ENCODE peak calls at places on chromosomes 2 and 18, in four cellular contexts. C, L, W and I are unnamed samples.
A peak's percentile ranks its signal among the peaks of the same experiment; 100 is the strongest.

GRCh38 chr2:63056309-63057065 is 5.9 kb downstream of the OTX1 start:
- DNase-seq in C (no peak), W (peak; percentile 52), L (peak; percentile 90), I (no peak)

GRCh38 chr2:20139828-20140227 is 85.1 kb downstream of the SDC1 start:
- DNase-seq in C (no peak), L (no peak), W (no peak), I (no peak)

GRCh38 chr2:75047907-75048625 is 89.6 kb downstream of the POLE4 start:
- DNase-seq in C (no peak), W (no peak), L (no peak), I (no peak)

GRCh38 chr2:55636831-55637230 is 19.4 kb upstream of the PPP4R3B start:
- DNase-seq in C (no peak), W (no peak), L (no peak), I (no peak)

GRCh38 chr18:74623047-74623816 is 25.6 kb downstream of the ZNF407 start:
- DNase-seq in L (peak; percentile 27), W (no peak), C (no peak), I (no peak)

GRCh38 chr18:70039186-70039585 is 91.5 kb upstream of the CD226 start:
- DNase-seq in C (no peak), W (no peak), L (no peak), I (no peak)

GRCh38 chr18:9876867-9877654 is 8.7 kb upstream of the TXNDC2 start:
- DNase-seq in C (no peak), W (no peak), L (peak; percentile 66), I (no peak)

GRCh38 chr2:157732596-157732995 is 103.9 kb upstream of the ACVR1C start:
- DNase-seq in C (no peak), W (no peak), L (no peak), I (no peak)

GRCh38 chr2:45699032-45699658 is 47.7 kb downstream of the PRKCE start:
- DNase-seq in W (no peak), L (peak; percentile 41), C (no peak), I (no peak)

GRCh38 chr18:10274327-10274726 is 180.1 kb upstream of the APCDD1 start:
- DNase-seq in L (no peak), C (no peak), W (no peak), I (no peak)

GRCh38 chr2:142769761-142770160 is 107.7 kb upstream of the KYNU start:
- DNase-seq in C (no peak), W (no peak), L (no peak), I (no peak)

GRCh38 chr2:127932199-127932877 is 46.6 kb upstream of the AMMECR1L start:
- DNase-seq in L (no peak), W (no peak), C (no peak), I (peak; percentile 2)

GRCh38 chr2:20449501-20450200 is 2.8 kb downstream of the RHOB start:
- DNase-seq in L (no peak), W (no peak), C (no peak), I (no peak)

GRCh38 chr2:193703411-193703810 is 1508.7 kb upstream of the TMEFF2 start:
- DNase-seq in C (no peak), W (no peak), L (no peak), I (no peak)

GRCh38 chr2:231187736-231188505 is 10.5 kb upstream of the ARMC9 start:
- DNase-seq in L (no peak), C (no peak), W (no peak), I (no peak)

GRCh38 chr2:170715932-170716777 is 1.0 kb downstream of the SP5 start:
- DNase-seq in W (peak; percentile 56), L (peak; percentile 64), C (no peak), I (no peak)

GRCh38 chr2:85771486-85771885 is 17.7 kb downstream of the ATOH8 start:
- DNase-seq in W (no peak), C (no peak), L (no peak), I (no peak)

GRCh38 chr2:6418316-6418715 is 447.4 kb downstream of the CMPK2 start:
- DNase-seq in L (peak; percentile 34), W (no peak), C (no peak), I (no peak)

GRCh38 chr2:10033251-10034006 is 9.9 kb upstream of the KLF11 start:
- DNase-seq in L (no peak), W (no peak), C (no peak), I (no peak)

GRCh38 chr2:176020400-176020799 is 18.3 kb upstream of the LNPK start:
- DNase-seq in L (no peak), C (no peak), W (no peak), I (no peak)

GRCh38 chr18:46910856-46911255 is 6.5 kb downstream of the PIAS2 start:
- DNase-seq in L (no peak), C (no peak), W (no peak), I (no peak)

GRCh38 chr2:9724565-9724964 is 93.8 kb upstream of the YWHAQ start:
- DNase-seq in W (no peak), C (no peak), L (no peak), I (no peak)

GRCh38 chr2:27079233-27080139 is 1.1 kb downstream of the EMILIN1 start:
- DNase-seq in C (no peak), W (no peak), L (no peak), I (no peak)

GRCh38 chr18:75135158-75135725 is 73.7 kb downstream of the PTGR3 start:
- DNase-seq in W (no peak), L (no peak), C (no peak), I (no peak)

GRCh38 chr18:77702686-77703085 is 453.0 kb downstream of the GALR1 start:
- DNase-seq in C (no peak), L (peak; percentile 60), W (no peak), I (no peak)

GRCh38 chr2:20434588-20435294 is 12.1 kb upstream of the RHOB start:
- DNase-seq in W (no peak), C (no peak), L (no peak), I (no peak)

GRCh38 chr18:48968412-48969215 is 17.8 kb upstream of the SMAD7 start:
- DNase-seq in W (peak; percentile 61), C (no peak), L (no peak), I (no peak)

GRCh38 chr18:7637269-7637668 is 70.2 kb downstream of the PTPRM start:
- DNase-seq in C (no peak), L (no peak), W (no peak), I (no peak)

GRCh38 chr2:235607541-235608199 is 113.8 kb downstream of the AGAP1 start:
- DNase-seq in W (no peak), C (no peak), L (no peak), I (no peak)

GRCh38 chr2:204664708-204665121 is 119.4 kb downstream of the PARD3B start:
- DNase-seq in C (no peak), L (no peak), W (no peak), I (no peak)

GRCh38 chr2:182224669-182225068 is 202.2 kb downstream of the PDE1A start:
- DNase-seq in C (no peak), L (no peak), W (no peak), I (no peak)

GRCh38 chr2:84807063-84807485 is 73.8 kb downstream of the TRABD2A start:
- DNase-seq in W (no peak), L (no peak), C (no peak), I (no peak)

GRCh38 chr2:14720319-14720718 is 87.8 kb downstream of the LRATD1 start:
- DNase-seq in W (no peak), L (no peak), C (no peak), I (no peak)

GRCh38 chr2:215904101-215904500 is 109.2 kb downstream of the MREG start:
- DNase-seq in C (no peak), L (no peak), W (no peak), I (no peak)

GRCh38 chr2:120108049-120108448 is 95.2 kb downstream of the EPB41L5 start:
- DNase-seq in W (no peak), C (no peak), L (no peak), I (peak; percentile 9)

GRCh38 chr2:102826904-102827303 is 65.1 kb downstream of the TMEM182 start:
- DNase-seq in L (peak; percentile 37), C (no peak), W (no peak), I (no peak)

GRCh38 chr2:73938761-73939352 is 12.2 kb downstream of the DGUOK start:
- DNase-seq in L (no peak), W (no peak), C (no peak), I (no peak)

GRCh38 chr2:73937103-73937885 is 10.6 kb downstream of the DGUOK start:
- DNase-seq in W (no peak), C (no peak), L (no peak), I (no peak)

GRCh38 chr2:73942664-73943063 is 16.0 kb downstream of the DGUOK start:
- DNase-seq in C (no peak), W (no peak), L (no peak), I (no peak)

GRCh38 chr2:73937899-73938298 is 11.2 kb downstream of the DGUOK start:
- DNase-seq in L (no peak), W (no peak), C (no peak), I (no peak)

GRCh38 chr2:73939419-73939818 is 12.7 kb downstream of the DGUOK start:
- DNase-seq in C (no peak), W (peak; percentile 45), L (no peak), I (peak; percentile 91)
- H3K4me2 ChIP-seq in C (peak overlapping the region; percentile 2), W (no peak overlapping the region), L (no peak overlapping the region), I (peak overlapping the region; percentile 56)

DNA sequence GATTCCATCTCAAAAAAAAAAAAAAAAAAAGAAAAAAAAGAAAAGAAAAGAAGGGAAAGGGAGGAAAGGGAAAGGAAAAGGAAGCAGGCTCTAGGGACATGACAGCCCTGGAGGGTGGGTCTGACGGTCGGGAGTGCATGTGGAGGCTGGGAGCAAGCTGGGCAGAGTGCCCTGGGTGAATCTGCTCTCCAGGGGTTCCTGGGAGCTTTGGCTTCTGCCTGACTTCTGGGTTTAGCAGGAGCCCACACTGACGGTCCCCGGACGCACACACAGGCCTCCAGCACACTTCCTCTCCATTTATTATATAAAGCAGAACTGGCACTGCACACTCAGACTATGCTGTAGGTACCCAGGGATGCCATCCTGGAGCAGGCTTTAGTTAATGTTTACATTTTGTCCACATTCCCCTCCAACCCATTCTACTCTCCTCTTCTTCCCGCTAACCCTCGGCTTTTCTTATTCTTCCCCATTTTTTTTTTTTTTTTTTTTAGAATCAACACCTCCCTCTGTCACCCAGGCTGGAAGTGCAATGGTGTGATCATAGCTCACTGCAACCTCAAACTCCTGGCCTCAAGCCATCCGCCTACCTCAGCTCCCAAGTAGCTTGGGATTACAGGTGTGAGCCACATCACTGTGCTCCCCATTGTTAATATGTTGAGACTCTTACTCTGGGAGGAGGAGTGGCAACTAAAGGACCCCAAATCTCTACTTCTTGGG is 151.1 kb upstream of the SLC1A4 start:
- DNase-seq in W (no peak), L (no peak), C (no peak), I (peak; percentile 64)
- H3K9ac ChIP-seq in W (no peak overlapping the region), L (no peak overlapping the region), C (no peak overlapping the region), I (peak overlapping the region; percentile 65)

DNA sequence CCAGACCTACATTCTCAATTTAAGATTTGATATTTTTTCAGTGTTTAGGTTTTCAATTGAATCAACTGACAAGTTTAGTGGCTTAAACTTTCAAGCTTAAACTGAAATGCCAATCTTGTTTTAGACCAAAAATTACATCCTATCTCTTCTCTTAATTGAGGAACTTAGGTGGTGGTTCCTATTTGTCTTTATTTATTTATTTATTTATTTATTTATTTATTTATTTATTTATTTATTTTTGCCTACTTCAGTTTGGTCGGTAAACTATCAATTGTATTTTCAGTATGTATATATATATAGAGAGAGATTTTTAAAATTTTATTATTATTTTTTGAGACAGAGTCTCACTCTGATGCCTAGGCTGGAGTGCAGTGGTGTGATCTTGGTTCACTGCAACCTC is 68.1 kb downstream of the NEDD4L start:
- DNase-seq in W (no peak), L (no peak), C (no peak), I (no peak)
- H3K27ac ChIP-seq in W (no peak overlapping the region), L (no peak overlapping the region), C (no peak overlapping the region), I (no peak overlapping the region)

DNA sequence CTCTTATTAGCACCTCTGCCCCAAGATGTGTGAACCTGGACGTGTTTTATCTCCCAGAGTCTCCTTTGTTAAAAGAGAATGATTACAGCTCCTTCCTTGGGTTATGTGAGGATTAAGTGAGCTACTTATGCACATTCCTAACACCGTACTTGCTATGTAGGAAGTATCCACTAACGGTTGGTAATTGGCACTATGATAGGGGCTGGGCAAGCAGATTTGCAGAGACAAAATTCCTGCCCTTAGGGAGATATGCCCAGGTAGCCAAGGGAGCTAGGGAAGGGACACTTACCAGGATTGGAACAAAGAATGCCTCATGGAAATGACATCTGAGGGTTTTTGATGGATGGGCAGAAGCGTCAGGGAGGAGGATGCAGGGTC is 11.5 kb upstream of the ALPK2 start:
- DNase-seq in W (no peak), C (no peak), L (peak; percentile 24), I (no peak)
- H3K4me2 ChIP-seq in W (peak overlapping the region; percentile 35), C (peak overlapping the region; percentile 11), L (peak overlapping the region; percentile 44), I (peak overlapping the region; percentile 69)